ENCODE peak calls at places on chromosomes 1 and 21, in four cellular contexts. Z, O, A and S are unnamed samples.

GRCh38 chr1:8661185-8662110 is 156.0 kb downstream of the RERE start:
- DNase-seq in Z (no peak), O (peak; percentile 39), A (no peak), S (peak; percentile 85)

GRCh38 chr21:17003221-17003620 is 509.6 kb upstream of the CXADR start:
- DNase-seq in Z (no peak), O (no peak), A (no peak), S (no peak)

GRCh38 chr1:203287109-203287893 is 18.0 kb upstream of the BTG2 start:
- DNase-seq in Z (peak; percentile 67), O (peak; percentile 89), A (peak; percentile 83), S (peak; percentile 87)

GRCh38 chr1:66556161-66556611 is 22.2 kb downstream of the SGIP1 start:
- DNase-seq in Z (no peak), O (no peak), A (no peak), S (no peak)

GRCh38 chr21:31526040-31526439 is 133.5 kb upstream of the SOD1 start:
- DNase-seq in Z (no peak), O (no peak), A (no peak), S (no peak)

GRCh38 chr1:45913183-45913924 is 109.9 kb downstream of the MAST2 start:
- DNase-seq in Z (no peak), O (peak; percentile 33), A (peak; percentile 35), S (peak; percentile 92)

GRCh38 chr1:49085079-49085478 is 308.4 kb upstream of the BEND5 start:
- DNase-seq in Z (no peak), O (no peak), A (no peak), S (no peak)

GRCh38 chr1:118783095-118783758 is 204.9 kb downstream of the TBX15 start:
- DNase-seq in Z (no peak), O (no peak), A (no peak), S (no peak)

GRCh38 chr1:221732052-221732451 is 9.8 kb downstream of the DUSP10 start:
- DNase-seq in Z (no peak), O (no peak), A (no peak), S (no peak)

GRCh38 chr1:95246511-95246910 is 12.5 kb downstream of the RWDD3 start:
- DNase-seq in Z (no peak), O (no peak), A (no peak), S (no peak)

GRCh38 chr21:28436286-28436932 is 556.3 kb downstream of the LTN1 start:
- DNase-seq in Z (no peak), O (no peak), A (no peak), S (no peak)

GRCh38 chr1:204545881-204546280 is 29.7 kb downstream of the MDM4 start:
- DNase-seq in Z (no peak), O (peak; percentile 33), A (no peak), S (no peak)

GRCh38 chr1:215523906-215524305 is 43.2 kb upstream of the KCTD3 start:
- DNase-seq in Z (no peak), O (no peak), A (no peak), S (peak; percentile 23)

GRCh38 chr1:81142099-81142776 is 658.5 kb upstream of the ADGRL2 start:
- DNase-seq in Z (no peak), O (no peak), A (no peak), S (no peak)

GRCh38 chr1:109804660-109805059 is 40.9 kb upstream of the EPS8L3 start:
- DNase-seq in Z (no peak), O (no peak), A (no peak), S (no peak)

GRCh38 chr1:51302270-51302669 is 28.1 kb downstream of the TTC39A start:
- DNase-seq in Z (no peak), O (no peak), A (no peak), S (no peak)

GRCh38 chr1:3827813-3828307 is 29.2 kb downstream of the CEP104 start:
- DNase-seq in Z (peak; percentile 58), O (no peak), A (no peak), S (no peak)

GRCh38 chr1:151715726-151716404 is 738 bp downstream of the CELF3 start:
- DNase-seq in Z (peak; percentile 82), O (no peak), A (no peak), S (no peak)

GRCh38 chr21:44701023-44701400 is 4.0 kb downstream of the KRTAP10-12 start:
- DNase-seq in Z (no peak), O (no peak), A (no peak), S (no peak)

GRCh38 chr1:208475449-208475848 is 231.3 kb upstream of the PLXNA2 start:
- DNase-seq in Z (no peak), O (no peak), A (no peak), S (peak; percentile 37)

GRCh38 chr1:191320062-191320461 is 838.2 kb upstream of the RGS18 start:
- DNase-seq in Z (no peak), O (no peak), A (no peak), S (no peak)

GRCh38 chr1:9275567-9276034 is 17.1 kb upstream of the SPSB1 start:
- DNase-seq in Z (no peak), O (peak; percentile 76), A (peak; percentile 49), S (peak; percentile 80)

GRCh38 chr1:166305371-166305770 is 138.6 kb upstream of the FAM78B start:
- DNase-seq in Z (no peak), O (no peak), A (no peak), S (no peak)

GRCh38 chr1:109466440-109467300 is at the start of gene SYPL2:
- DNase-seq in Z (no peak), O (peak; percentile 48), A (no peak), S (peak; percentile 77)

GRCh38 chr1:3306583-3307285 is 147.7 kb upstream of the ARHGEF16 start:
- DNase-seq in Z (no peak), O (no peak), A (no peak), S (no peak)

GRCh38 chr1:89581859-89582258 is 51.1 kb upstream of the LRRC8C start:
- DNase-seq in Z (no peak), O (no peak), A (no peak), S (no peak)

GRCh38 chr1:53617382-53618217 is 121.4 kb downstream of the GLIS1 start:
- DNase-seq in Z (no peak), O (no peak), A (no peak), S (no peak)

GRCh38 chr21:45372732-45373355 is 32.1 kb upstream of the COL18A1 start:
- DNase-seq in Z (no peak), O (no peak), A (no peak), S (no peak)

GRCh38 chr1:3019007-3019515 is 2.2 kb upstream of the ACTRT2 start:
- DNase-seq in Z (no peak), O (no peak), A (no peak), S (no peak)

GRCh38 chr21:38170283-38170682 is 86.5 kb upstream of the KCNJ15 start:
- DNase-seq in Z (no peak), O (no peak), A (peak; percentile 27), S (peak; percentile 18)

GRCh38 chr1:30713211-30713770 is 10.1 kb downstream of the MATN1 start:
- DNase-seq in Z (no peak), O (no peak), A (no peak), S (no peak)

GRCh38 chr21:34333150-34333739 is 30.6 kb upstream of the KCNE2 start:
- DNase-seq in Z (no peak), O (no peak), A (no peak), S (no peak)

GRCh38 chr1:245969274-245969673 is 537.8 kb downstream of the SMYD3 start:
- DNase-seq in Z (no peak), O (no peak), A (no peak), S (peak; percentile 37)

GRCh38 chr1:173603056-173603591 is at the start of gene SLC9C2:
- DNase-seq in Z (no peak), O (no peak), A (peak; percentile 40), S (peak; percentile 79)

GRCh38 chr1:157505481-157506272 is 46.6 kb downstream of the FCRL5 start:
- DNase-seq in Z (peak; percentile 38), O (peak; percentile 77), A (peak; percentile 53), S (peak; percentile 46)

GRCh38 chr1:51897699-51898031 is 19.1 kb upstream of the NRDC start:
- DNase-seq in Z (no peak), O (no peak), A (no peak), S (no peak)

GRCh38 chr1:168320805-168321577 is 40.3 kb downstream of the TBX19 start:
- DNase-seq in Z (no peak), O (no peak), A (peak; percentile 45), S (peak; percentile 83)

GRCh38 chr1:247147781-247148180 is 24.0 kb downstream of the ZNF124 start:
- DNase-seq in Z (no peak), O (no peak), A (no peak), S (no peak)

GRCh38 chr1:1399870-1400575 is 888 bp upstream of the CCNL2 start:
- DNase-seq in Z (no peak), O (peak; percentile 31), A (no peak), S (peak; percentile 37)